ENCODE peak calls at places on chromosome 6, in nine cellular contexts. G is fibroblast of pulmonary artery, V is adrenal gland, R is transverse colon, W is choroid plexus epithelial cell, X is fibroblast of lung, Y is gastrocnemius medialis, H is body of pancreas, E is thyroid gland. L is an unnamed sample.

GRCh38 chr6:135299256-135299655 is 118.1 kb downstream of the MYB start:
- DNase-seq in G (peak), V (no peak), R (no peak), W (peak), X (peak), Y (no peak), H (no peak), E (no peak), L (peak)

GRCh38 chr6:168171673-168172352 is 92.8 kb upstream of the FRMD1 start:
- DNase-seq in G (no peak), V (no peak), R (peak), W (no peak), X (no peak), Y (no peak), H (no peak), E (no peak), L (no peak)

GRCh38 chr6:43921039-43921438 is 151.0 kb downstream of the VEGFA start:
- DNase-seq in G (no peak), V (no peak), R (no peak), W (no peak), X (no peak), Y (no peak), H (no peak), E (no peak), L (no peak)

GRCh38 chr6:153231048-153231635 is 100.1 kb upstream of the RGS17 start:
- DNase-seq in G (peak), V (peak), R (peak), W (peak), X (peak), Y (no peak), H (peak), E (peak), L (no peak)

GRCh38 chr6:75694406-75694805 is 54.6 kb upstream of the MYO6 start:
- DNase-seq in G (no peak), V (no peak), R (no peak), W (peak), X (no peak), Y (no peak), H (no peak), E (no peak), L (no peak)

GRCh38 chr6:82955841-82956240 is 109.8 kb downstream of the UBE3D start:
- DNase-seq in G (peak), V (no peak), R (no peak), W (peak), X (peak), Y (no peak), H (no peak), E (no peak), L (peak)

GRCh38 chr6:80541186-80541585 is 434.7 kb downstream of the BCKDHB start:
- DNase-seq in G (peak), V (no peak), R (no peak), W (peak), X (peak), Y (no peak), H (no peak), E (no peak), L (peak)

GRCh38 chr6:93337772-93338394 is 81.5 kb downstream of the EPHA7 start:
- DNase-seq in G (no peak), V (no peak), R (no peak), W (no peak), X (no peak), Y (no peak), H (no peak), E (no peak), L (no peak)

GRCh38 chr6:158283304-158284005 is 28.8 kb upstream of the TULP4 start:
- DNase-seq in G (peak), V (no peak), R (no peak), W (peak), X (peak), Y (no peak), H (no peak), E (no peak), L (no peak)

GRCh38 chr6:165962361-165962760 is 205.3 kb downstream of the TBXT start:
- DNase-seq in G (no peak), V (no peak), R (no peak), W (no peak), X (no peak), Y (no peak), H (no peak), E (no peak), L (no peak)

GRCh38 chr6:93417421-93417996 is 1.9 kb downstream of the EPHA7 start:
- DNase-seq in G (peak), V (no peak), R (no peak), W (peak), X (peak), Y (no peak), H (no peak), E (no peak), L (no peak)

GRCh38 chr6:3696525-3696924 is 55.0 kb downstream of the PXDC1 start:
- DNase-seq in G (peak), V (no peak), R (no peak), W (peak), X (peak), Y (no peak), H (no peak), E (no peak), L (no peak)

GRCh38 chr6:121810346-121811032 is 375.0 kb downstream of the GJA1 start:
- DNase-seq in G (no peak), V (peak), R (no peak), W (peak), X (no peak), Y (no peak), H (no peak), E (no peak), L (no peak)

GRCh38 chr6:51817832-51818231 is 269.6 kb downstream of the PKHD1 start:
- DNase-seq in G (no peak), V (no peak), R (no peak), W (no peak), X (no peak), Y (no peak), H (no peak), E (no peak), L (no peak)

GRCh38 chr6:168799067-168799466 is 358.1 kb downstream of the SMOC2 start:
- DNase-seq in G (no peak), V (no peak), R (no peak), W (no peak), X (no peak), Y (no peak), H (no peak), E (no peak), L (no peak)

GRCh38 chr6:93419304-93420162 is at the start of gene EPHA7:
- DNase-seq in G (peak), V (peak), R (peak), W (peak), X (peak), Y (peak), H (peak), E (peak), L (peak)

GRCh38 chr6:22145823-22146379 is 150.9 kb downstream of the PRL start:
- DNase-seq in G (peak), V (no peak), R (no peak), W (peak), X (peak), Y (no peak), H (no peak), E (no peak), L (peak)

GRCh38 chr6:107314644-107315043 is 144.7 kb downstream of the PDSS2 start:
- DNase-seq in G (no peak), V (no peak), R (no peak), W (no peak), X (no peak), Y (no peak), H (no peak), E (no peak), L (no peak)

GRCh38 chr6:151493495-151494234 is at the start of gene CCDC170:
- DNase-seq in G (no peak), V (peak), R (no peak), W (no peak), X (peak), Y (no peak), H (peak), E (peak), L (no peak)

GRCh38 chr6:136920858-136921520 is 1.1 kb upstream of the SLC35D3 start:
- DNase-seq in G (peak), V (no peak), R (peak), W (peak), X (peak), Y (no peak), H (peak), E (no peak), L (no peak)

GRCh38 chr6:69027861-69028260 is 392.8 kb downstream of the ADGRB3 start:
- DNase-seq in G (no peak), V (no peak), R (no peak), W (no peak), X (peak), Y (no peak), H (no peak), E (no peak), L (no peak)

GRCh38 chr6:148466158-148466557 is 123.5 kb downstream of the SASH1 start:
- DNase-seq in G (no peak), V (no peak), R (no peak), W (no peak), X (no peak), Y (no peak), H (no peak), E (peak), L (no peak)

GRCh38 chr6:80304014-80304413 is 197.5 kb downstream of the BCKDHB start:
- DNase-seq in G (peak), V (no peak), R (no peak), W (peak), X (peak), Y (no peak), H (no peak), E (no peak), L (peak)

GRCh38 chr6:131831886-131832285 is 24.1 kb downstream of the ENPP1 start:
- DNase-seq in G (no peak), V (no peak), R (no peak), W (no peak), X (no peak), Y (no peak), H (no peak), E (no peak), L (no peak)

GRCh38 chr6:131828080-131828479 is 20.3 kb downstream of the ENPP1 start:
- DNase-seq in G (no peak), V (no peak), R (no peak), W (peak), X (peak), Y (peak), H (peak), E (no peak), L (peak)

GRCh38 chr6:131832363-131832762 is 24.5 kb downstream of the ENPP1 start:
- DNase-seq in G (no peak), V (no peak), R (no peak), W (no peak), X (no peak), Y (no peak), H (peak), E (no peak), L (no peak)

GRCh38 chr6:131828946-131829345 is 21.1 kb downstream of the ENPP1 start:
- DNase-seq in G (no peak), V (no peak), R (no peak), W (peak), X (no peak), Y (no peak), H (no peak), E (no peak), L (no peak)

DNA sequence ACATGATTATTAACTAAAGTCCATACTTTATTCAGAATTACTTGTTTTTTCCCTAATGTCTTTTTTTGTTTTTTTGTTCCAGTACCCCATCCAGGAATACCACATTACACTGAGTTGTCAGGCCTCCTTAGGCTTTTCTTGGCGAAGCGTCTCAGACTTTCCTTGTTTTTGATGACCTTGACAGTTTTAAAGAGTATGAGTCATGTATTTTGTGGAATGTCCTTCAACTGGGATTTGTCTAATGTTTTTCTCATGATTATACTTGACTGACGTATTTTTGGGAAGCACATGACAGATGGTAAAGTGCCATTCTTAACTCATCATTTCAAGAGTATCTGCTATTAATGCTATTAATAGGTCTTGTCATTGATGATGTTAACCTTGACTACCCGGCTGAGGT is 23.6 kb downstream of the ENPP1 start:
- DNase-seq in G (peak), V (no peak), R (no peak), W (peak), X (peak), Y (no peak), H (no peak), E (no peak), L (peak)
- H3K4me3 ChIP-seq in G (no peak), V (no peak), R (no peak), W (no peak), X (no peak), Y (no peak), H (no peak), E (no peak), L (no peak)

GRCh38 chr6:160690458-160690857 is 11.6 kb upstream of the PLG start:
- DNase-seq in G (no peak), V (no peak), R (no peak), W (no peak), X (no peak), Y (no peak), H (no peak), E (no peak), L (no peak)

GRCh38 chr6:160691617-160692016 is 10.4 kb upstream of the PLG start:
- DNase-seq in G (no peak), V (no peak), R (no peak), W (no peak), X (no peak), Y (no peak), H (no peak), E (no peak), L (no peak)

GRCh38 chr6:160697826-160698225 is 4.2 kb upstream of the PLG start:
- DNase-seq in G (no peak), V (no peak), R (no peak), W (no peak), X (no peak), Y (no peak), H (no peak), E (no peak), L (no peak)

DNA sequence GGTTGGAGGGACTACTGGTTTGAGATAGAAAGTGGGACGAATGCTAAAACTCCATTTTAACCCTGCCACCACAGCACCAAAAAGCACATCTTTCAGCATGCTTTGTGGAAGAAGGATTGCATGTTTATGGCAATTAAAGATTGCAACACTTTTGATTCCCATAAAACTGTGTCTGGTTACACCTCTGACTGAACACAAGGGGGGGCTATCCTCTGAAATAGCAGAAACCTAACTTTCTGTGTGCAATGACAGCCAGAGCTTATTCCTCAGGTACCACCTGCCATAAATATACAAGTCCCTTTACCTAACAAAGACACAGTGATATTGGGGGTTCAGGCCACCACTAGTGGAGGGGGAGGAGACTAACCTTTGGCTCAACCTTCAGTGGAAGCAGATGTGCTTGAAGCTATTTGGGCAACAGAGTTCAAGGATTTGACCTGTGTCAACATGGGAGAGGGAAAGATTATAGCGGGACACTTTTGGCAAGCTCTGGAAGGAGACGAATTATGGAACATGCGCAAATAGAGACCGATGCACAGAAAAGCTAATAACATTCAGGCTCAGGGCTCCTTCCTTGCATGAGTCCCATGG is 9.6 kb upstream of the PLG start:
- DNase-seq in G (no peak), V (no peak), R (no peak), W (no peak), X (no peak), Y (no peak), H (no peak), E (no peak), L (no peak)
- TF ChIP-seq CTCF in G (no peak), V (no peak), R (no peak), W (no peak), X (no peak), Y (no peak), H (no peak), E (no peak), L (no peak)

GRCh38 chr6:41027251-41027650 is 11.8 kb downstream of the UNC5CL start:
- DNase-seq in G (no peak), V (no peak), R (no peak), W (no peak), X (no peak), Y (no peak), H (no peak), E (no peak), L (no peak)
- H3K4me3 ChIP-seq in G (no peak), V (no peak), R (peak), W (peak), X (peak), Y (peak), H (no peak), E (peak), L (no peak)

GRCh38 chr6:8499540-8499939 is 64.2 kb upstream of the SLC35B3 start:
- DNase-seq in G (no peak), V (no peak), R (no peak), W (peak), X (no peak), Y (no peak), H (no peak), E (no peak), L (no peak)
- TF ChIP-seq CTCF in G (peak), V (peak), R (no peak), W (peak), X (no peak), Y (no peak), H (peak), E (peak), L (peak)

GRCh38 chr6:71248866-71249265 is 39.7 kb upstream of the OGFRL1 start:
- DNase-seq in G (no peak), V (no peak), R (no peak), W (no peak), X (no peak), Y (no peak), H (no peak), E (no peak), L (no peak)
- H3K4me3 ChIP-seq in G (no peak), V (no peak), R (no peak), W (no peak), X (no peak), Y (no peak), H (no peak), E (no peak), L (no peak)

DNA sequence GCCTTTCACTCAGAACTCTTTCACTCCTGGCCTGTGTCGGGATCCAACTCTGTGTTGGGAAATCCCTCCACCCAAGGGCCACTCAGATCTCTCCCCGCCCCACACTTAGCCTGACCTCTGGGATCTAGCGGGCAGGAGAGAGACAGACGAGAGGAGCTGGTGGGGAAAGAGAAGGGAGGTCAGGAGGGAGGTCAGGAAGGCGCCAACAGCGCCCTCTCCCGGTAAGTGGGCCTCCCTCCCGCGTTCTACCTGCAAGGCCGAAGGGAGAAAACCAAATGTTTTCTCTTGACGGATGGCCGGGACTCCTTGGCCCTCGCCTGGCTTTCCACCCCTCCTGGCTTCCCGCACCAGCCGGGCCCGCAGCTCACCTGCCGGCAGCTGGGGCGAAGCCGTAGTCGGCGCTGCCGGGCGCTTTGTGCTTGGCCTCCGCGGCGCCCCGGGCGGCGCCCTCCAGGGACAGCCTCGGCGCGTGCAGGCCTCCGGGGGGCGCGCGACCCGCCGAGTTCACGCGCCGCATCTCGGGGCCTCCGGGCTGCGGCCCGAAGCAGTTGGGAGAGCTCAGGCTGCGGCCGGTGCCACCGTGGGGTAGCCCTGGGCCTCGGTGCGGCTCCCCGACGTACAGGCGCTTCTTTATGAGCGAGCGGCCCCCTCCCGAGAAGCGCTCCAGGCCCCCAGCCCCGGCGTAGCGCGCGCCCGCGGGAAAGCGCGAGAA is 38.2 kb downstream of the C6orf132 start:
- DNase-seq in G (peak), V (peak), R (peak), W (peak), X (peak), Y (peak), H (peak), E (peak), L (no peak)
- TF ChIP-seq CTCF in G (peak), V (peak), R (peak), W (peak), X (peak), Y (peak), H (peak), E (peak), L (peak)

GRCh38 chr6:142026471-142026870 is 106.3 kb upstream of the GJE1 start:
- DNase-seq in G (no peak), V (no peak), R (no peak), W (no peak), X (no peak), Y (no peak), H (no peak), E (no peak), L (no peak)
- H3K4me3 ChIP-seq in G (no peak), V (no peak), R (no peak), W (no peak), X (no peak), Y (no peak), H (no peak), E (no peak), L (no peak)

L was measured in AG09309.